ENCODE peak calls at places on chromosomes 4 and X, in seven cellular contexts. One of them, this sample, is unnamed.
A peak's percentile ranks its signal among the peaks of the same experiment; 100 is the strongest.

GRCh38 chrX:17046478-17047097 is 100.1 kb downstream of the REPS2 start:
- DNase-seq in AG04450: peak; percentile 39
- DNase-seq in SW480: peak; percentile 68
- DNase-seq in SK-MEL-5: peak; percentile 78
- DNase-seq in CD4-positive, CD25-positive, alpha-beta regulatory T cell: peak; percentile 3
- DNase-seq in left cardiac atrium: peak; percentile 47
- DNase-seq in stimulated activated CD4-positive, alpha-beta T cell treated with anti-CD3 and anti-CD28 coated beads, Interleukin-2, amount 100 ng/mL, for 24 hours: peak; percentile 28
- DNase-seq in this sample: peak; percentile 43

GRCh38 chrX:43703211-43703791 is 47.2 kb downstream of the MAOA start:
- DNase-seq in SK-MEL-5: no peak
- DNase-seq in CD4-positive, CD25-positive, alpha-beta regulatory T cell: no peak
- DNase-seq in stimulated activated CD4-positive, alpha-beta T cell treated with anti-CD3 and anti-CD28 coated beads, Interleukin-2, amount 100 ng/mL, for 24 hours: no peak
- DNase-seq in AG04450: no peak
- DNase-seq in left cardiac atrium: no peak
- DNase-seq in SW480: no peak
- DNase-seq in this sample: no peak

GRCh38 chr4:81635747-81636146 is 164.0 kb upstream of the RASGEF1B start:
- DNase-seq in stimulated activated CD4-positive, alpha-beta T cell treated with anti-CD3 and anti-CD28 coated beads, Interleukin-2, amount 100 ng/mL, for 24 hours: no peak
- DNase-seq in SW480: no peak
- DNase-seq in CD4-positive, CD25-positive, alpha-beta regulatory T cell: no peak
- DNase-seq in SK-MEL-5: peak; percentile 8
- DNase-seq in AG04450: no peak
- DNase-seq in left cardiac atrium: peak; percentile 35
- DNase-seq in this sample: no peak

GRCh38 chr4:173492315-173492714 is 37.7 kb downstream of the HAND2 start:
- DNase-seq in left cardiac atrium: no peak
- DNase-seq in SW480: no peak
- DNase-seq in CD4-positive, CD25-positive, alpha-beta regulatory T cell: no peak
- DNase-seq in SK-MEL-5: no peak
- DNase-seq in stimulated activated CD4-positive, alpha-beta T cell treated with anti-CD3 and anti-CD28 coated beads, Interleukin-2, amount 100 ng/mL, for 24 hours: no peak
- DNase-seq in AG04450: no peak
- DNase-seq in this sample: no peak

GRCh38 chr4:76535603-76536380 is 100.8 kb downstream of the SHROOM3 start:
- DNase-seq in CD4-positive, CD25-positive, alpha-beta regulatory T cell: no peak
- DNase-seq in AG04450: no peak
- DNase-seq in stimulated activated CD4-positive, alpha-beta T cell treated with anti-CD3 and anti-CD28 coated beads, Interleukin-2, amount 100 ng/mL, for 24 hours: no peak
- DNase-seq in SW480: peak; percentile 43
- DNase-seq in left cardiac atrium: no peak
- DNase-seq in SK-MEL-5: no peak
- DNase-seq in this sample: no peak

GRCh38 chr4:10198365-10198764 is 81.8 kb upstream of the WDR1 start:
- DNase-seq in left cardiac atrium: no peak
- DNase-seq in CD4-positive, CD25-positive, alpha-beta regulatory T cell: no peak
- DNase-seq in SW480: no peak
- DNase-seq in stimulated activated CD4-positive, alpha-beta T cell treated with anti-CD3 and anti-CD28 coated beads, Interleukin-2, amount 100 ng/mL, for 24 hours: no peak
- DNase-seq in AG04450: no peak
- DNase-seq in SK-MEL-5: no peak
- DNase-seq in this sample: no peak

GRCh38 chrX:103276581-103277002 is at the start of gene TCEAL5:
- DNase-seq in SW480: no peak
- DNase-seq in stimulated activated CD4-positive, alpha-beta T cell treated with anti-CD3 and anti-CD28 coated beads, Interleukin-2, amount 100 ng/mL, for 24 hours: no peak
- DNase-seq in SK-MEL-5: no peak
- DNase-seq in CD4-positive, CD25-positive, alpha-beta regulatory T cell: no peak
- DNase-seq in AG04450: no peak
- DNase-seq in left cardiac atrium: peak; percentile 21
- DNase-seq in this sample: no peak

GRCh38 chr4:2836391-2836859 is 7.2 kb upstream of the ADD1 start:
- DNase-seq in CD4-positive, CD25-positive, alpha-beta regulatory T cell: no peak
- DNase-seq in AG04450: no peak
- DNase-seq in SK-MEL-5: no peak
- DNase-seq in left cardiac atrium: no peak
- DNase-seq in SW480: no peak
- DNase-seq in stimulated activated CD4-positive, alpha-beta T cell treated with anti-CD3 and anti-CD28 coated beads, Interleukin-2, amount 100 ng/mL, for 24 hours: no peak
- DNase-seq in this sample: no peak

GRCh38 chr4:28654618-28655017 is 1794.0 kb downstream of the STIM2 start:
- DNase-seq in SK-MEL-5: no peak
- DNase-seq in SW480: no peak
- DNase-seq in AG04450: no peak
- DNase-seq in left cardiac atrium: no peak
- DNase-seq in stimulated activated CD4-positive, alpha-beta T cell treated with anti-CD3 and anti-CD28 coated beads, Interleukin-2, amount 100 ng/mL, for 24 hours: no peak
- DNase-seq in CD4-positive, CD25-positive, alpha-beta regulatory T cell: no peak
- DNase-seq in this sample: no peak

GRCh38 chr4:54001558-54002365 is 62.6 kb downstream of the CHIC2 start:
- DNase-seq in SK-MEL-5: no peak
- DNase-seq in left cardiac atrium: no peak
- DNase-seq in SW480: no peak
- DNase-seq in AG04450: no peak
- DNase-seq in CD4-positive, CD25-positive, alpha-beta regulatory T cell: no peak
- DNase-seq in stimulated activated CD4-positive, alpha-beta T cell treated with anti-CD3 and anti-CD28 coated beads, Interleukin-2, amount 100 ng/mL, for 24 hours: no peak
- DNase-seq in this sample: no peak

GRCh38 chr4:32824321-32824720 is 2104.2 kb downstream of the PCDH7 start:
- DNase-seq in stimulated activated CD4-positive, alpha-beta T cell treated with anti-CD3 and anti-CD28 coated beads, Interleukin-2, amount 100 ng/mL, for 24 hours: no peak
- DNase-seq in SW480: no peak
- DNase-seq in CD4-positive, CD25-positive, alpha-beta regulatory T cell: no peak
- DNase-seq in SK-MEL-5: no peak
- DNase-seq in AG04450: no peak
- DNase-seq in left cardiac atrium: no peak
- DNase-seq in this sample: no peak

GRCh38 chrX:154014429-154015380 is 5.0 kb downstream of the IRAK1 start:
- DNase-seq in stimulated activated CD4-positive, alpha-beta T cell treated with anti-CD3 and anti-CD28 coated beads, Interleukin-2, amount 100 ng/mL, for 24 hours: no peak
- DNase-seq in AG04450: no peak
- DNase-seq in left cardiac atrium: no peak
- DNase-seq in SK-MEL-5: no peak
- DNase-seq in CD4-positive, CD25-positive, alpha-beta regulatory T cell: no peak
- DNase-seq in SW480: no peak
- DNase-seq in this sample: no peak

GRCh38 chr4:112807999-112808398 is 171.1 kb downstream of the LARP7 start:
- DNase-seq in SK-MEL-5: no peak
- DNase-seq in SW480: no peak
- DNase-seq in CD4-positive, CD25-positive, alpha-beta regulatory T cell: no peak
- DNase-seq in stimulated activated CD4-positive, alpha-beta T cell treated with anti-CD3 and anti-CD28 coated beads, Interleukin-2, amount 100 ng/mL, for 24 hours: no peak
- DNase-seq in AG04450: no peak
- DNase-seq in left cardiac atrium: no peak
- DNase-seq in this sample: no peak

GRCh38 chr4:145099653-145100052 is 1.5 kb downstream of the ABCE1 start:
- DNase-seq in stimulated activated CD4-positive, alpha-beta T cell treated with anti-CD3 and anti-CD28 coated beads, Interleukin-2, amount 100 ng/mL, for 24 hours: no peak
- DNase-seq in AG04450: no peak
- DNase-seq in SK-MEL-5: peak; percentile 10
- DNase-seq in SW480: no peak
- DNase-seq in left cardiac atrium: no peak
- DNase-seq in CD4-positive, CD25-positive, alpha-beta regulatory T cell: no peak
- DNase-seq in this sample: peak; percentile 71

GRCh38 chr4:14967982-14968381 is 34.3 kb upstream of the CPEB2 start:
- DNase-seq in CD4-positive, CD25-positive, alpha-beta regulatory T cell: no peak
- DNase-seq in left cardiac atrium: no peak
- DNase-seq in SK-MEL-5: no peak
- DNase-seq in AG04450: no peak
- DNase-seq in SW480: no peak
- DNase-seq in stimulated activated CD4-positive, alpha-beta T cell treated with anti-CD3 and anti-CD28 coated beads, Interleukin-2, amount 100 ng/mL, for 24 hours: no peak
- DNase-seq in this sample: no peak

GRCh38 chr4:151184523-151185458 is 85.4 kb downstream of the RPS3A start:
- DNase-seq in stimulated activated CD4-positive, alpha-beta T cell treated with anti-CD3 and anti-CD28 coated beads, Interleukin-2, amount 100 ng/mL, for 24 hours: no peak
- DNase-seq in left cardiac atrium: no peak
- DNase-seq in SW480: no peak
- DNase-seq in SK-MEL-5: no peak
- DNase-seq in AG04450: no peak
- DNase-seq in CD4-positive, CD25-positive, alpha-beta regulatory T cell: no peak
- DNase-seq in this sample: no peak

GRCh38 chrX:142359359-142359758 is 154.3 kb upstream of the MAGEC2 start:
- DNase-seq in SW480: no peak
- DNase-seq in stimulated activated CD4-positive, alpha-beta T cell treated with anti-CD3 and anti-CD28 coated beads, Interleukin-2, amount 100 ng/mL, for 24 hours: no peak
- DNase-seq in left cardiac atrium: no peak
- DNase-seq in AG04450: no peak
- DNase-seq in CD4-positive, CD25-positive, alpha-beta regulatory T cell: no peak
- DNase-seq in SK-MEL-5: no peak
- DNase-seq in this sample: no peak

This sample was measured in foreskin melanocyte.